ENCODE peak calls at places on chromosomes 7 and 10, in seven cellular contexts. Y is heart left ventricle, S is progenitor cell of endocrine pancreas, R is glutamatergic neuron, O is OCI-LY7, M is GM23338, P is PC-3. J is an unnamed sample.

GRCh38 chr7:158944195-158944594 is 87.8 kb downstream of the DYNC2I1 start:
- DNase-seq in R (no peak), Y (no peak), M (no peak), S (no peak), P (no peak), O (no peak), J (no peak)

GRCh38 chr10:25952857-25953256 is 18.8 kb downstream of the MYO3A start:
- DNase-seq in R (no peak), S (no peak), P (no peak), O (no peak), Y (no peak), M (no peak), J (no peak)

GRCh38 chr7:95687759-95688343 is 84.5 kb upstream of the DYNC1I1 start:
- DNase-seq in M (peak), S (no peak), R (no peak), P (peak), O (peak), Y (no peak), J (peak)

GRCh38 chr7:94301024-94301588 is 93.6 kb upstream of the COL1A2 start:
- DNase-seq in Y (peak), R (peak), M (peak), S (peak), P (peak), O (no peak), J (peak)

GRCh38 chr7:19128856-19129255 is 11.4 kb upstream of the TWIST1 start:
- DNase-seq in R (no peak), Y (no peak), P (no peak), S (no peak), M (no peak), O (no peak), J (no peak)

GRCh38 chr10:33127622-33128021 is 169.6 kb upstream of the ITGB1 start:
- DNase-seq in Y (no peak), M (no peak), O (no peak), S (no peak), P (no peak), R (no peak), J (no peak)

GRCh38 chr7:155807805-155808550 is 4.3 kb downstream of the SHH start:
- DNase-seq in S (no peak), O (no peak), R (no peak), P (no peak), Y (no peak), M (peak), J (no peak)

GRCh38 chr7:135713836-135714470 is 14.0 kb downstream of the SLC13A4 start:
- DNase-seq in M (no peak), R (no peak), S (no peak), Y (no peak), P (peak), O (no peak), J (peak)

GRCh38 chr10:12501851-12502525 is 152.6 kb downstream of the CAMK1D start:
- DNase-seq in S (no peak), Y (no peak), O (no peak), M (no peak), P (no peak), R (peak), J (no peak)

GRCh38 chr10:26488344-26488743 is 50.2 kb downstream of the APBB1IP start:
- DNase-seq in M (no peak), R (no peak), P (peak), Y (no peak), S (no peak), O (no peak), J (peak)

GRCh38 chr7:24821045-24821853 is 64.0 kb upstream of the GSDME start:
- DNase-seq in S (no peak), Y (peak), M (no peak), O (peak), R (no peak), P (peak), J (peak)

GRCh38 chr10:31059323-31059722 is 27.7 kb upstream of the ZNF438 start:
- DNase-seq in M (no peak), P (peak), Y (no peak), R (no peak), O (no peak), S (no peak), J (no peak)

GRCh38 chr10:110168601-110169481 is 38.6 kb upstream of the MXI1 start:
- DNase-seq in R (no peak), Y (no peak), P (no peak), O (no peak), M (peak), S (no peak), J (no peak)

GRCh38 chr10:101997803-101998202 is 58.2 kb downstream of the ARMH3 start:
- DNase-seq in Y (no peak), M (no peak), O (no peak), P (no peak), R (no peak), S (no peak), J (no peak)

GRCh38 chr10:113221756-113222168 is 271.7 kb downstream of the TCF7L2 start:
- DNase-seq in P (peak), O (no peak), S (no peak), M (peak), Y (no peak), R (no peak), J (peak)

GRCh38 chr7:32336726-32337125 is 153.5 kb downstream of the LSM5 start:
- DNase-seq in M (no peak), O (no peak), P (peak), S (no peak), R (no peak), Y (no peak), J (peak)

GRCh38 chr7:8423057-8423456 is 10.4 kb upstream of the NXPH1 start:
- DNase-seq in P (peak), M (no peak), S (no peak), R (no peak), Y (no peak), O (no peak), J (no peak)

GRCh38 chr7:108178393-108178792 is 48.2 kb upstream of the LAMB4 start:
- DNase-seq in Y (no peak), R (no peak), O (no peak), M (no peak), P (no peak), S (no peak), J (no peak)

GRCh38 chr7:142441074-142441403 is 183.2 kb upstream of the PRSS58 start:
- DNase-seq in S (no peak), R (no peak), P (peak), M (peak), O (no peak), Y (no peak), J (no peak)

GRCh38 chr7:972110-972509 is 3.2 kb downstream of the COX19 start:
- DNase-seq in P (no peak), O (no peak), R (no peak), Y (no peak), M (no peak), S (no peak), J (no peak)

GRCh38 chr7:927031-927671 is 27.3 kb downstream of the ADAP1 start:
- DNase-seq in O (no peak), R (peak), Y (no peak), M (no peak), S (no peak), P (no peak), J (no peak)

GRCh38 chr10:78350286-78350685 is 316.6 kb downstream of the RPS24 start:
- DNase-seq in O (no peak), S (no peak), Y (no peak), M (no peak), P (no peak), R (no peak), J (no peak)

GRCh38 chr10:451021-451471 is 238.4 kb downstream of the DIP2C start:
- DNase-seq in S (no peak), Y (no peak), M (no peak), P (no peak), O (peak), R (no peak), J (peak)

GRCh38 chr7:295155-296154 is 5.5 kb downstream of the FOXL3 start:
- DNase-seq in Y (no peak), R (no peak), P (no peak), M (no peak), O (no peak), S (no peak), J (no peak)

GRCh38 chr10:50516161-50516560 is 107.6 kb downstream of the SGMS1 start:
- DNase-seq in O (no peak), R (no peak), M (no peak), P (no peak), S (no peak), Y (no peak), J (no peak)

GRCh38 chr10:126924915-126925300 is 19.7 kb downstream of the DOCK1 start:
- DNase-seq in M (no peak), S (no peak), Y (no peak), P (peak), O (no peak), R (no peak), J (peak)
- TF ChIP-seq CTCF in M (no peak), S (no peak), Y (no peak), P (no peak), O (no peak), R (no peak), J (no peak)

DNA sequence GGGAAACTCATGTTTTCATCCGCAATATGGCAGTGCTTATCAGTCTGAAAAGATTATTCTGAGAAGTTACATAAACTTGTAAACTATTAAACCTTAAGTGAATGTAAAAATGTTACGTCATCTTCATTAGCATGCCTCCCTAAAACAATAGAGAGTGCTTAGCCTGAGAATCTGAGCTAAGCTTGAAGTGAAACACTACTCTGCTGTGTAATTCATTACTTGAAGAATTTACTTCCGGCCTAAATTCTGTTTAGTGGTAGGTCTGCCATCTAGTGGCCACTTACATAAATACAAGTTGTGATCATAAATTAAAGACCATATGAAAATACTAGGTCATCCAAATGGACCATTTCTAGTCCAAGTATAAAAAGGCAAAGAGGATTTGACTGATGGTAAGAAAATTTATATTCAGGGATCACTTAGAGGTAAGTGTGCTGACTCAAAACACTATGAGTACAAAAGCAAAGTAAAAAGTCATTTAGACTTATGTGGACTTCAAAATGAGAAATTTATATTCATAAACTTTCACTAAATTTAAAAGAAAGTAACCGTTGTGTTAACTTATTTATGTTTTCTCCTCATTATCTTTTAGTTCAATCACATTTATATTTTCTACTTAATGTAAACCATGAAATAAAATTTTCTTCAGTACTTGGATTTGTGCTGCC is 745.1 kb upstream of the LRRTM3 start:
- DNase-seq in O (peak), Y (no peak), R (no peak), S (no peak), P (peak), M (peak), J (peak)
- TF ChIP-seq CTCF in O (peak), Y (peak), R (peak), S (peak), P (peak), M (peak), J (peak)

GRCh38 chr10:22851865-22852239 is 76.0 kb upstream of the ARMC3 start:
- DNase-seq in S (no peak), M (no peak), R (no peak), O (no peak), P (no peak), Y (no peak), J (no peak)

GRCh38 chr10:22852712-22853353 is 75.0 kb upstream of the ARMC3 start:
- DNase-seq in R (no peak), P (no peak), M (no peak), Y (no peak), O (no peak), S (no peak), J (no peak)

GRCh38 chr10:22853906-22854447 is 73.9 kb upstream of the ARMC3 start:
- DNase-seq in S (no peak), M (no peak), P (peak), O (no peak), Y (no peak), R (no peak), J (no peak)

GRCh38 chr10:22856444-22857074 is 71.3 kb upstream of the ARMC3 start:
- DNase-seq in S (no peak), O (no peak), M (no peak), R (no peak), Y (no peak), P (no peak), J (no peak)

DNA sequence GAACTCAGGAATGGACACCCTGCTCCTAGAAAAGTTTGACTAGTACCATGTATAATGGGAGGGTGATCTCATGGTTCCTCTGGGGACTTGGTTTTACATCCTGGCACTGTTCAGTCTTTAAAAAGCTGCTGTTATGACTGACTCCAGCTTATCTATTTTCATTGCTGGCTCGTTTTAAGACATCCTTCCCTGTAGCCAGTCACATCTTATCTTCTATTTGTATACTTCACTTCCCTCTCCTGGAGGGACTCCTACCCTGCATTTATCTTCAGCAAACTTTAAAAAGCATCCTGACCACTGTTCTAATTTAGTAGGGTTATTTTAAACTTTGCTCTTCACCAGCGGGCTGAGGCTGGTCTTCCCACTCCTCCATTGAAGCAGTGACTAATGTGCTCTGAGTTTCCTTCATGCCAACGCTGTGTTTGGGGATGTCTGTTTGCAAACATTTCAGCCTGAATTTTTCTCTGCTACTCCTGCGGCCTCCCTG is 72.9 kb upstream of the ARMC3 start:
- DNase-seq in M (no peak), O (no peak), S (no peak), Y (no peak), P (no peak), R (no peak), J (no peak)
- TF ChIP-seq CTCF in M (no peak), O (no peak), S (no peak), Y (peak), P (no peak), R (no peak), J (no peak)

GRCh38 chr10:16853201-16853600 is 36.0 kb upstream of the RSU1 start:
- DNase-seq in O (no peak), M (peak), R (no peak), S (no peak), P (peak), Y (no peak), J (peak)
- TF ChIP-seq CTCF in O (peak), M (peak), R (peak), S (peak), P (peak), Y (no peak), J (peak)

DNA sequence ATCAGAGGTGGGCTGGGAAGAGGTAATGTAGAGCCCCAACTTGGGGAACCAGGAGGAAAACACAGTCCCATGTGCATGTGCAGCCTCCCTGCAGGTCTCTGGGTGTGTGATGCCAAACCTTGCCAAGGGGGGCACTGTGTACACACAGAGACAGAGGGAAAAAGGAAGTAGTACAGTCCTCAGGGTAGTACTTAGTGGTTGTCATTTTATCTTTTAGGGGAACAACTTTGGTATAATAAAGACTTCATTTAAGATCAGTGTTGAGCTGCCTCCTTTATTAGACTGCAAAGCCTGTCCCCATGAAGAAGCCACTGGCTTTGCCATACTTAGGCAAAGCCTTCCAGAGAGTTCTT is 151.8 kb downstream of the CDH23 start:
- DNase-seq in P (peak), S (no peak), R (peak), O (no peak), M (no peak), Y (no peak), J (peak)
- TF ChIP-seq CTCF in P (peak), S (peak), R (peak), O (peak), M (peak), Y (no peak), J (peak)

J was measured in MCF 10A.